ENCODE peak calls at places on chromosomes 2 and 18, in nine cellular contexts. R, K, I, O, Q, E, F, U and T are unnamed samples. For H3K4me1, the result is how much of the 10 kb centered on the place peaks cover.

GRCh38 chr18:76306685-76307292 is 188.3 kb downstream of the ZNF516 start:
- DNase-seq in R (no peak), K (no peak), I (no peak), O (no peak), Q (no peak), E (no peak), F (no peak), U (no peak), T (no peak)

GRCh38 chr18:58309610-58310239 is 265.7 kb downstream of the NEDD4L start:
- DNase-seq in R (no peak), K (no peak), I (no peak), O (no peak), Q (peak), E (no peak), F (no peak), U (no peak), T (no peak)

GRCh38 chr2:100655936-100656534 is 93.2 kb downstream of the PDCL3 start:
- DNase-seq in R (no peak), K (no peak), I (no peak), O (no peak), Q (peak), E (no peak), F (no peak), U (no peak), T (no peak)

GRCh38 chr2:134454931-134455330 is 201.1 kb downstream of the MGAT5 start:
- DNase-seq in R (no peak), K (no peak), I (peak), O (no peak), Q (no peak), E (no peak), F (no peak), U (peak), T (no peak)

GRCh38 chr2:215619989-215620388 is 184.1 kb upstream of the FN1 start:
- DNase-seq in R (no peak), K (peak), I (peak), O (peak), Q (peak), E (no peak), F (no peak), U (peak), T (no peak)

GRCh38 chr2:160299540-160299939 is 99.5 kb upstream of the ITGB6 start:
- DNase-seq in R (no peak), K (no peak), I (no peak), O (no peak), Q (no peak), E (no peak), F (no peak), U (no peak), T (no peak)

GRCh38 chr18:45728341-45729010 is 4.5 kb downstream of the SLC14A1 start:
- DNase-seq in R (no peak), K (no peak), I (no peak), O (no peak), Q (no peak), E (no peak), F (no peak), U (no peak), T (no peak)

GRCh38 chr2:241443486-241444223 is 64.7 kb downstream of the STK25 start:
- DNase-seq in R (no peak), K (no peak), I (peak), O (no peak), Q (no peak), E (no peak), F (no peak), U (no peak), T (no peak)

GRCh38 chr2:172599917-172600316 is 44.0 kb downstream of the PDK1 start:
- DNase-seq in R (no peak), K (no peak), I (no peak), O (no peak), Q (no peak), E (no peak), F (no peak), U (no peak), T (no peak)

GRCh38 chr18:47050468-47050867 is 15.0 kb upstream of the ELOA2 start:
- DNase-seq in R (no peak), K (peak), I (no peak), O (no peak), Q (peak), E (no peak), F (no peak), U (no peak), T (no peak)

GRCh38 chr2:30200875-30201274 is 30.5 kb upstream of the LBH start:
- DNase-seq in R (no peak), K (no peak), I (peak), O (no peak), Q (no peak), E (no peak), F (no peak), U (no peak), T (peak)

GRCh38 chr2:71422786-71423185 is 30.6 kb upstream of the DYSF start:
- DNase-seq in R (no peak), K (no peak), I (no peak), O (no peak), Q (no peak), E (no peak), F (no peak), U (no peak), T (no peak)

GRCh38 chr2:45102141-45102540 is 92.9 kb upstream of the SIX2 start:
- DNase-seq in R (no peak), K (no peak), I (no peak), O (no peak), Q (no peak), E (no peak), F (no peak), U (no peak), T (no peak)

GRCh38 chr18:55900380-55900779 is 312.4 kb upstream of the TCF4 start:
- DNase-seq in R (no peak), K (peak), I (no peak), O (no peak), Q (no peak), E (no peak), F (no peak), U (no peak), T (no peak)

GRCh38 chr2:26302846-26303245 is 43.1 kb upstream of the SELENOI start:
- DNase-seq in R (no peak), K (no peak), I (peak), O (no peak), Q (no peak), E (no peak), F (no peak), U (no peak), T (no peak)

GRCh38 chr2:101255501-101255900 is 2.8 kb downstream of the CNOT11 start:
- DNase-seq in R (no peak), K (no peak), I (no peak), O (no peak), Q (no peak), E (no peak), F (no peak), U (no peak), T (no peak)

GRCh38 chr2:27282892-27283291 is 663 bp downstream of the TRIM54 start:
- DNase-seq in R (no peak), K (peak), I (no peak), O (no peak), Q (no peak), E (no peak), F (no peak), U (peak), T (no peak)

GRCh38 chr2:41973871-41974270 is 74.0 kb upstream of the PKDCC start:
- DNase-seq in R (no peak), K (no peak), I (no peak), O (no peak), Q (no peak), E (no peak), F (no peak), U (no peak), T (no peak)

GRCh38 chr18:7872569-7872968 is 305.5 kb downstream of the PTPRM start:
- DNase-seq in R (no peak), K (peak), I (no peak), O (peak), Q (no peak), E (no peak), F (no peak), U (no peak), T (no peak)

GRCh38 chr2:224909885-224910517 is 132.3 kb downstream of the DOCK10 start:
- DNase-seq in R (no peak), K (peak), I (peak), O (peak), Q (peak), E (peak), F (no peak), U (no peak), T (peak)

GRCh38 chr18:11500153-11501122 is 109.0 kb upstream of the SLC35G4 start:
- DNase-seq in R (no peak), K (peak), I (no peak), O (peak), Q (peak), E (no peak), F (no peak), U (no peak), T (no peak)

GRCh38 chr2:42886921-42887320 is 94.5 kb upstream of the HAAO start:
- DNase-seq in R (no peak), K (no peak), I (no peak), O (no peak), Q (no peak), E (no peak), F (no peak), U (no peak), T (no peak)

GRCh38 chr18:69763821-69764220 is 183.9 kb downstream of the CD226 start:
- DNase-seq in R (no peak), K (no peak), I (no peak), O (no peak), Q (no peak), E (no peak), F (no peak), U (no peak), T (no peak)

GRCh38 chr2:172743143-172743542 is 7.5 kb downstream of the RAPGEF4 start:
- DNase-seq in R (no peak), K (no peak), I (no peak), O (no peak), Q (no peak), E (no peak), F (no peak), U (no peak), T (no peak)

GRCh38 chr2:169916623-169917022 is 89.4 kb downstream of the UBR3 start:
- DNase-seq in R (no peak), K (no peak), I (no peak), O (no peak), Q (no peak), E (no peak), F (no peak), U (no peak), T (no peak)

GRCh38 chr2:62055724-62056336 is 140.1 kb upstream of the B3GNT2 start:
- DNase-seq in R (no peak), K (no peak), I (no peak), O (no peak), Q (no peak), E (no peak), F (no peak), U (no peak), T (no peak)

GRCh38 chr2:216426938-216427337 is 14.7 kb downstream of the SMARCAL1 start:
- DNase-seq in R (no peak), K (no peak), I (no peak), O (no peak), Q (no peak), E (no peak), F (no peak), U (no peak), T (no peak)

GRCh38 chr2:177270531-177270930 is 6.0 kb upstream of the NFE2L2 start:
- DNase-seq in R (no peak), K (no peak), I (no peak), O (no peak), Q (no peak), E (no peak), F (no peak), U (no peak), T (no peak)
- H3K4me1 ChIP-seq in R (under half), K (half or more), I (under half), O (under half), Q (under half), E (under half), F (under half), U (under half), T (under half)

DNA sequence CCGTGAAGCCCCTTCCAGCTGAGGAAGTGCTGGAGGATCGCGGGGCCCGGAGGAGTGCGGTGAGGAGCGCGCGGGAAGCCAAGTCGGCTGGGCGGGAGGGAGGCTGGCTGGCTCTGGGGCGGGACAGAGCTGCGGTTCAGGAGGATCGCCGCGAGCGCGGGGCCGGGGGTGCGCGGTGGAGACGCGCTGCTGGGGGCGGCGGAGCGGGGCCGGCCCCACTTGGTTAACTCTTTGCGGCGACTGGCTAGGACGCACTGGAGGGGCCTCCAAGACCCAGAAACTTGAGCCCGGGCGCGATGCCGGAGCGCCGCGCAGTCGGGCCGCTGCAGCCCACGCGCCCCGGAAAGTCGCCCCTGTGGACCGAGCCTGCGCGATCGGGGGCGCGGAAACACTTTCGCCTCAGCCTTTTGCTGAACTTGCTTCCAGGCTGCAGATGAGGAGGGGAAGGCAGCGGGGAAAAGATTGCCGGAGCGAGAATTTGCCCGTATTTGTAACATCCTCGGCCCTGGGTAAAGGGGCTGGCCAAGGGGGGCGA is 597 bp downstream of the CYBRD1 start:
- DNase-seq in R (no peak), K (no peak), I (no peak), O (no peak), Q (no peak), E (no peak), F (no peak), U (peak), T (peak)
- TF ChIP-seq POLR2A in R (no peak), K (no peak), I (no peak), O (peak), Q (no peak), E (no peak), F (no peak), U (no peak), T (no peak)

GRCh38 chr2:1681017-1681318 is 63.3 kb downstream of the PXDN start:
- DNase-seq in R (no peak), K (no peak), I (no peak), O (no peak), Q (no peak), E (no peak), F (no peak), U (no peak), T (peak)

GRCh38 chr2:1678609-1679008 is 65.7 kb downstream of the PXDN start:
- DNase-seq in R (no peak), K (no peak), I (no peak), O (no peak), Q (no peak), E (no peak), F (no peak), U (no peak), T (peak)

GRCh38 chr2:1680222-1681016 is 63.9 kb downstream of the PXDN start:
- DNase-seq in R (no peak), K (no peak), I (no peak), O (no peak), Q (no peak), E (no peak), F (no peak), U (no peak), T (no peak)

GRCh38 chr2:1683297-1683696 is 61.0 kb downstream of the PXDN start:
- DNase-seq in R (no peak), K (no peak), I (no peak), O (no peak), Q (no peak), E (no peak), F (no peak), U (no peak), T (no peak)

GRCh38 chr2:1681323-1682310 is 62.7 kb downstream of the PXDN start:
- DNase-seq in R (no peak), K (no peak), I (peak), O (no peak), Q (no peak), E (no peak), F (no peak), U (no peak), T (peak)
- H3K4me1 ChIP-seq in R (under half), K (under half), I (under half), O (under half), Q (under half), E (under half), F (under half), U (under half), T (under half)

DNA sequence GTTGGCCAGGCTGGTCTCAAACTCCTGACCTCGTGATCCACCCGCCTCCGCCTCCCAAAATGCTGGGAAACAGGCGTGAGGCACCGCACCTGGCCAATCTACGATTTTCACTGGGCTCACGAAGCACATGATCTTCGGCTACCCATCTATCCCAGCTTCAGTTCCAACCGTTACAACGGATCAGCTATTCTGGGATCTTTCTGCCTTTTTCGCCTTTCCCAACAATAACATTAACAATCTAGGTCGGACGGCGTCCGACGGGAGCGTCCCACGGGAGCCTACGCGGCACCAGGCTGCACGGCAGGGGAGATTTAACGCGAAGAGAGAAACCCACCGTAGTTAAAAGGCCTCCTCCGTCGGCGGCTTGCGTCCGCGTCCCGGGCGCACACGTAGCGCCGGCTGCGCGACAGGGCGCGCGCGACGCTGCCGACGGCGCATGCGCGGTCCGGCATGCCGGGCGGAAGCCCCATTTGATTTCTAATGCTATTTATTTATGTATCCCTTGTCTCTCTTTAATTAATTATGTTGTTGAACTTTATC is at the start of gene MSL3B:
- DNase-seq in R (no peak), K (peak), I (peak), O (no peak), Q (peak), E (no peak), F (no peak), U (peak), T (no peak)
- TF ChIP-seq POLR2A in R (no peak), K (peak), I (no peak), O (no peak), Q (no peak), E (no peak), F (no peak), U (no peak), T (no peak)

DNA sequence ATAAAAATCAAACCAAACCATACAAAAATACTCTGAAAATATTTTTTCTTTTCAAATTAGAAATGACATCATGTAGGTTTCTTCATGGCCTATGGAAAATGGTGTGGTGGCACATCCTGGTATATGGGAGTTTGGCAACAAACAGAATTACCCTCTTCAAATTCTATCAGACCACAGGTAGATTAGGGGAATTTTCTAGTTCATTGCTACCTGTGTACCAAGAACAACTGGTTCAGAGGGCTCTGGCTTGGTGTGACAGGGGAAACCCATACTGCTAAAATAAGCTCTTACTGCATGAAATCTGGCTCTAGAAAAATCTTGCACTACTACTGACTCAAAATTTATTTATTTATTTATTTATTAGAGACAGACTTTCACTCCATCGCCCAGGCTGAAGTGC is 63.4 kb upstream of the PELI1 start:
- DNase-seq in R (no peak), K (no peak), I (no peak), O (no peak), Q (no peak), E (no peak), F (no peak), U (no peak), T (no peak)
- H3K4me1 ChIP-seq in R (under half), K (under half), I (under half), O (under half), Q (under half), E (under half), F (under half), U (under half), T (under half)

DNA sequence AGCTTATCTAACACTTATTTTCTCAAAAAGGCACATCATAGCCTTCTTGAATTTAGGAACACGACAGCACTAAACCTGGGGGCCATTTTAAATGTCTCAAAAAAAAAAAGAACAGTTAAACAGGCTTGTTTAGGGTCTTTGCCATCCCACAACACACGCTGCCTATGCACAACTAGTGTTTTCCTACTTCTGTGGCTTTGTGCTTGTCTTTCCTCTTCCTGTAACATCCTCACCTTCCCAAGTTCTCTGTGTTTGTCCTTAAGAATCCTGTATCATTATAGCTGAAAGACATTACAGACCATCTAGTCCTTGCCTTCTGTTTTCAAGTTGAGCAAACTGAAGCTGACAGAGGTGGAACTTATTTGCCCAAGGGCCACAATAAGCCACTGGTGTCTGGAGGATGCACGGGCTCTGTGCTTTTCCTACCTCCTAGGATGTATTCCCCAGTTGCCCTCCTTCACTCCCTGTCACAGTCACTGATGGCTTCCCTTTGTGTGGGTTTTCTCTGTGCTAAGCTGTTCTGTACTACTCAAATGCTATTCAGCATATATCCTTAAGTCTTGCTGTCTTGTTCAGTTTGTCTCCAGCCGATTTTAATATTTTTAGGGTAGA is 22.6 kb downstream of the SNRPD1 start:
- DNase-seq in R (no peak), K (no peak), I (no peak), O (no peak), Q (no peak), E (no peak), F (no peak), U (no peak), T (no peak)
- TF ChIP-seq POLR2A in R (no peak), K (no peak), I (no peak), O (no peak), Q (no peak), E (no peak), F (no peak), U (no peak), T (no peak)

GRCh38 chr2:207137922-207138321 is 27.8 kb downstream of the KLF7 start:
- DNase-seq in R (no peak), K (no peak), I (no peak), O (no peak), Q (no peak), E (no peak), F (no peak), U (no peak), T (no peak)

GRCh38 chr2:207141381-207141780 is 24.4 kb downstream of the KLF7 start:
- DNase-seq in R (no peak), K (no peak), I (no peak), O (no peak), Q (no peak), E (no peak), F (no peak), U (no peak), T (no peak)

GRCh38 chr2:207136872-207137271 is 28.9 kb downstream of the KLF7 start:
- DNase-seq in R (no peak), K (no peak), I (no peak), O (no peak), Q (no peak), E (no peak), F (no peak), U (no peak), T (no peak)

GRCh38 chr2:207138573-207139297 is 27.0 kb downstream of the KLF7 start:
- DNase-seq in R (no peak), K (no peak), I (no peak), O (no peak), Q (no peak), E (no peak), F (no peak), U (no peak), T (no peak)

GRCh38 chr2:207139551-207139950 is 26.2 kb downstream of the KLF7 start:
- DNase-seq in R (no peak), K (no peak), I (no peak), O (no peak), Q (no peak), E (no peak), F (no peak), U (no peak), T (no peak)
- H3K4me1 ChIP-seq in R (under half), K (half or more), I (half or more), O (half or more), Q (under half), E (under half), F (half or more), U (half or more), T (half or more)

GRCh38 chr2:37639631-37640030 is 31.8 kb downstream of the CDC42EP3 start:
- DNase-seq in R (no peak), K (no peak), I (no peak), O (no peak), Q (no peak), E (no peak), F (no peak), U (no peak), T (no peak)
- TF ChIP-seq POLR2A in R (no peak), K (no peak), I (no peak), O (no peak), Q (no peak), E (no peak), F (no peak), U (no peak), T (no peak)